ENCODE peak calls at places on chromosomes 5 and 9, in six cellular contexts. C is tibial artery, F is HepG2, R is cardiac muscle cell, Q is psoas muscle, G is lower lobe of right lung. O is an unnamed sample. For H3K4me1, the result is how much of the 10 kb centered on the place peaks cover.

GRCh38 chr5:9440517-9440916 is 105.4 kb downstream of the SEMA5A start:
- DNase-seq in F (no peak), R (no peak), C (no peak), G (no peak), Q (no peak), O (no peak)

GRCh38 chr9:101365181-101365580 is 19.6 kb downstream of the BAAT start:
- DNase-seq in C (no peak), F (no peak), G (no peak), Q (no peak), R (no peak), O (no peak)

GRCh38 chr5:134392301-134392700 is 19.4 kb downstream of the CDKN2AIPNL start:
- DNase-seq in C (no peak), Q (no peak), G (no peak), F (no peak), R (no peak), O (no peak)

GRCh38 chr9:1837453-1838084 is 177.6 kb upstream of the SMARCA2 start:
- DNase-seq in Q (no peak), F (peak), G (no peak), R (peak), C (no peak), O (no peak)

GRCh38 chr5:102670224-102670836 is 84.8 kb upstream of the PAM start:
- DNase-seq in G (no peak), Q (peak), F (peak), C (no peak), R (peak), O (peak)

GRCh38 chr9:77218612-77219011 is 41.3 kb downstream of the VPS13A start:
- DNase-seq in G (no peak), R (no peak), F (no peak), Q (no peak), C (no peak), O (no peak)

GRCh38 chr9:25716220-25716872 is 38.1 kb upstream of the TUSC1 start:
- DNase-seq in R (peak), G (no peak), F (peak), Q (no peak), C (no peak), O (no peak)

GRCh38 chr9:5574998-5575397 is 53.9 kb upstream of the RIC1 start:
- DNase-seq in G (no peak), F (peak), Q (no peak), C (no peak), R (no peak), O (no peak)

GRCh38 chr5:41748631-41749030 is 121.6 kb downstream of the OXCT1 start:
- DNase-seq in G (no peak), R (no peak), C (no peak), F (no peak), Q (no peak), O (no peak)

GRCh38 chr5:37991903-37992299 is 152.1 kb upstream of the GDNF start:
- DNase-seq in Q (no peak), C (no peak), R (no peak), F (peak), G (no peak), O (no peak)

GRCh38 chr9:128321343-128321742 is 904 bp downstream of the TRUB2 start:
- DNase-seq in F (no peak), C (no peak), Q (no peak), G (no peak), R (no peak), O (no peak)
- H3K4me3 ChIP-seq in F (peak), C (peak), Q (peak), G (peak), R (peak), O (peak)

GRCh38 chr5:6730807-6731206 is 17.6 kb downstream of the TENT4A start:
- DNase-seq in G (no peak), R (no peak), F (no peak), C (no peak), Q (no peak), O (no peak)
- H3K4me1 ChIP-seq in G (half or more), R (under half), F (under half), C (under half), Q (half or more), O (under half)

DNA sequence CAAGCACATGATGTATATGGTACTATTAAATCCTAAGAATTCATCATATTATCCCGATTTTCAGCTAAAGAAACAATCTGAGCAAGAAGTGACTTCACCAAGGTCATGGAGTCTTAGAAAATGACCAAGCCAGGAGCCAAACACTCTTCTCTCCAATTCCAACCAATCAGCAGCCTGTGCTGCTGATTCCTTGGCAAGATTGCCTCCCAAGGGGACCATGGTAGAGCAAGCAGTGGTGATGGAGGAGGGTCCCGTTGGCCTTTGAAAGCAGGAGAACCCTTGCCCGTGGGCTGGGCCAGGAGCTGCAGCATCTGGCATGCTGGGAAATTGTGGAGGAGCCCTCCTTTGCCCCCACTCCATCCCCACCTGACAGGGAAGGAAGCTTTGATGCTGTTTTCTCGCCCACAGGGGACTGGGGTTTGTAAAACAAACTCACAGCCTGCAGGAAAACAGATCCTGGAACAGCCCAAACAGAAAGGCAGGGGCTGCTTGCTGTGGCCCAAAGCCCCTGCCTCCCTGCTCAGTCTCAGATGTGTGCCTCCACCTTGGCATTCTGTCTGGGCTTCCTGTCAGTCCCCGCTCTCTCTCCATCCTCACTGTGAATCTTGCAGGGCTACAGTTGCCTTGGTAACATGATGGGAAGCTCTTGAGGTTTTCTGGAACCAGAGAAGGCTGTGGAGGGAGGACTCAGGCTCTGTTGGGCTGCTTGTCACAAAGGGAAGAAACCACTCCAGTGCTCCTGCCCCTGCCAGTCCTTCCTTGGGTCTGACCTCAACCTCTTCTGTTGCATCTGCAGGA is 70.8 kb upstream of the HSPA9 start:
- DNase-seq in C (no peak), Q (no peak), R (peak), F (no peak), G (no peak), O (no peak)
- H3K4me3 ChIP-seq in C (no peak), Q (no peak), R (no peak), F (no peak), G (no peak), O (no peak)

GRCh38 chr5:142772766-142773293 is 2.7 kb downstream of the ARHGAP26 start:
- DNase-seq in F (no peak), Q (no peak), G (no peak), C (no peak), R (no peak), O (no peak)

GRCh38 chr5:142780871-142781270 is 10.7 kb downstream of the ARHGAP26 start:
- DNase-seq in G (no peak), C (no peak), R (no peak), F (no peak), Q (no peak), O (no peak)

GRCh38 chr5:142777108-142777507 is 6.9 kb downstream of the ARHGAP26 start:
- DNase-seq in C (no peak), G (no peak), Q (no peak), F (no peak), R (no peak), O (no peak)

GRCh38 chr5:142779163-142779562 is 9.0 kb downstream of the ARHGAP26 start:
- DNase-seq in G (no peak), R (peak), C (no peak), F (no peak), Q (no peak), O (peak)

GRCh38 chr5:142777858-142778257 is 7.7 kb downstream of the ARHGAP26 start:
- DNase-seq in R (no peak), C (no peak), G (no peak), Q (no peak), F (no peak), O (no peak)
- H3K4me1 ChIP-seq in R (under half), C (under half), G (half or more), Q (under half), F (half or more), O (under half)

GRCh38 chr9:70045452-70045851 is 1.8 kb downstream of the MAMDC2 start:
- DNase-seq in C (no peak), G (no peak), F (no peak), R (no peak), Q (no peak), O (no peak)
- H3K4me3 ChIP-seq in C (peak), G (peak), F (no peak), R (no peak), Q (no peak), O (no peak)

GRCh38 chr9:38008168-38009034 is 60.6 kb downstream of the SHB start:
- DNase-seq in C (no peak), Q (no peak), F (peak), G (peak), R (no peak), O (peak)

GRCh38 chr9:38006981-38007380 is 62.0 kb downstream of the SHB start:
- DNase-seq in Q (no peak), G (no peak), R (no peak), C (no peak), F (no peak), O (no peak)

GRCh38 chr9:38010918-38011704 is 57.9 kb downstream of the SHB start:
- DNase-seq in Q (no peak), F (no peak), C (no peak), G (no peak), R (no peak), O (no peak)

GRCh38 chr9:38009990-38010389 is 59.0 kb downstream of the SHB start:
- DNase-seq in R (no peak), Q (no peak), G (no peak), C (no peak), F (no peak), O (no peak)

DNA sequence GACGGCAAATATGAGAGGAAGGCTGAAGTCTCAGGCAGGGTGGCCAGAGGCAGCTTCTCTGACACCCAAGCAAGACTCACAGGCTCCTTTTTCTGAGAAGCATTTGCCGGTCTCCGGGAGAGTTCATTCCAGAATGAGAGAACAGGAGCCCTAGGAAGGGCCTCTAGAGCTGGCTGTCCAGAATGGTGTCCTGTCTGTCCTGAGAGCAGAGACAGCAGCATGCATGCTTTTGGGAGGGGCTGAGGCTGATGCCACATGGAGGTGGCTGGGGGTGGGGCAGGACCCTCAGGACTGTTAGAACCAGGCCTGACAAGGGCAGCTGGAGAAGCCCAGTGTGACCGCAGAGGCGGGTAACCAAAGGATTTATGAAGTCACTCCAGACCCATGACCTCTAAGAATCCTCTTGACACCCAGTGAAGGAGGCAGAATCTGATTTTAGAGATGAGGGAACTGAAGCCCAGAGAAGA is 60.0 kb downstream of the SHB start:
- DNase-seq in C (no peak), G (no peak), F (no peak), Q (no peak), R (no peak), O (no peak)
- H3K4me1 ChIP-seq in C (under half), G (half or more), F (half or more), Q (under half), R (under half), O (under half)

GRCh38 chr5:51396797-51397196 is 13.5 kb downstream of the ISL1 start:
- DNase-seq in F (no peak), Q (no peak), G (no peak), R (no peak), C (no peak), O (no peak)

GRCh38 chr5:51398875-51399635 is 15.8 kb downstream of the ISL1 start:
- DNase-seq in G (no peak), C (no peak), F (no peak), Q (no peak), R (peak), O (no peak)

GRCh38 chr5:51395666-51396356 is 12.6 kb downstream of the ISL1 start:
- DNase-seq in Q (no peak), C (no peak), F (no peak), G (no peak), R (no peak), O (no peak)

GRCh38 chr5:51397996-51398395 is 14.7 kb downstream of the ISL1 start:
- DNase-seq in Q (no peak), R (peak), C (no peak), F (no peak), G (no peak), O (no peak)

DNA sequence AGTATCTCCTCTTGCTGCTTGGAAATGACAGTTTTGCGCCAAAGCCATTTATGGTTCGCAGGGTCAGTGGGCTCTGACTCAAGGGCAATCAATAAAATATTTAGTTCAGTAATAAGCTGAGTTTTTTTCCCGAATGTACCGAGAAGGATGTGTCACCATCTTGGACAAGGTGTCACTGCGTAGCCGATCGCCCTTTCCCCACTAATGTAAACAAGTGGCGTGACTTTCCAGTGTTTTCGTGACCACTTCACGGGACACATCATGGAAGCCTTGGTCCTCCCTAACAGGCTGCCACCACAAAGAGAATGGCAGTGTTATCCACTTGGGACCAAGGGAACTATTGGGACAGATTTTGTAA is 16.4 kb downstream of the ISL1 start:
- DNase-seq in R (peak), G (no peak), Q (no peak), F (no peak), C (no peak), O (no peak)
- H3K4me3 ChIP-seq in R (peak), G (no peak), Q (no peak), F (no peak), C (no peak), O (no peak)

GRCh38 chr5:72955143-72955767 is 586 bp upstream of the FCHO2 start:
- DNase-seq in Q (peak), G (peak), F (peak), R (no peak), C (no peak), O (no peak)

GRCh38 chr5:72957337-72957736 is 1.5 kb downstream of the FCHO2 start:
- DNase-seq in R (no peak), G (no peak), Q (no peak), F (no peak), C (no peak), O (no peak)

GRCh38 chr5:72954389-72954788 is 1.5 kb upstream of the FCHO2 start:
- DNase-seq in F (no peak), Q (no peak), G (no peak), C (no peak), R (no peak), O (no peak)

GRCh38 chr5:72956324-72957140 is 691 bp downstream of the FCHO2 start:
- DNase-seq in F (peak), R (peak), G (peak), Q (peak), C (peak), O (peak)

GRCh38 chr5:72955768-72956323 is at the start of gene FCHO2:
- DNase-seq in C (peak), R (peak), G (peak), Q (peak), F (peak), O (peak)
- H3K4me1 ChIP-seq in C (under half), R (under half), G (half or more), Q (under half), F (half or more), O (under half)

GRCh38 chr9:125749951-125750655 is 2.9 kb downstream of the PBX3 start:
- DNase-seq in C (no peak), F (peak), Q (no peak), G (no peak), R (no peak), O (no peak)
- H3K4me3 ChIP-seq in C (no peak), F (peak), Q (no peak), G (peak), R (peak), O (no peak)